ENCODE peak calls at places on chromosomes 7 and 10, in five cellular contexts. One of them, this sample, is unnamed.

GRCh38 chr10:16856567-16856966 is 39.3 kb upstream of the RSU1 start:
- DNase-seq in GM12892: no peak
- DNase-seq in neural progenitor cell: peak; percentile 9
- DNase-seq in M059J: peak; percentile 21
- DNase-seq in kidney: no peak
- DNase-seq in this sample: no peak

GRCh38 chr10:112471878-112472487 is 25.0 kb downstream of the VTI1A start:
- DNase-seq in GM12892: peak; percentile 5
- DNase-seq in neural progenitor cell: peak; percentile 49
- DNase-seq in M059J: peak; percentile 58
- DNase-seq in kidney: no peak
- DNase-seq in this sample: peak; percentile 64

GRCh38 chr10:123135415-123136141 is at the start of gene HMX3:
- DNase-seq in GM12892: peak; percentile 73
- DNase-seq in neural progenitor cell: peak; percentile 93
- DNase-seq in M059J: peak; percentile 25
- DNase-seq in kidney: no peak
- DNase-seq in this sample: no peak

GRCh38 chr7:2405201-2405600 is 1.8 kb downstream of the CHST12 start:
- DNase-seq in GM12892: no peak
- DNase-seq in neural progenitor cell: no peak
- DNase-seq in M059J: no peak
- DNase-seq in kidney: no peak
- DNase-seq in this sample: no peak

GRCh38 chr7:32868116-32868515 is 23.4 kb downstream of the KBTBD2 start:
- DNase-seq in GM12892: no peak
- DNase-seq in neural progenitor cell: no peak
- DNase-seq in M059J: no peak
- DNase-seq in kidney: no peak
- DNase-seq in this sample: no peak

GRCh38 chr10:122464575-122464974 is 3.2 kb downstream of the HTRA1 start:
- DNase-seq in GM12892: no peak
- DNase-seq in neural progenitor cell: no peak
- DNase-seq in M059J: no peak
- DNase-seq in kidney: no peak
- DNase-seq in this sample: no peak

GRCh38 chr10:88931548-88931947 is 21.0 kb downstream of the ACTA2 start:
- DNase-seq in GM12892: no peak
- DNase-seq in neural progenitor cell: no peak
- DNase-seq in M059J: no peak
- DNase-seq in kidney: no peak
- DNase-seq in this sample: no peak

GRCh38 chr7:123652406-123652805 is 3.3 kb upstream of the LMOD2 start:
- DNase-seq in GM12892: no peak
- DNase-seq in neural progenitor cell: no peak
- DNase-seq in M059J: no peak
- DNase-seq in kidney: no peak
- DNase-seq in this sample: no peak

GRCh38 chr7:149816267-149816751 is 21.9 kb upstream of the ZNF862 start:
- DNase-seq in GM12892: no peak
- DNase-seq in neural progenitor cell: no peak
- DNase-seq in M059J: no peak
- DNase-seq in kidney: peak; percentile 65
- DNase-seq in this sample: no peak

GRCh38 chr7:139772115-139772514 is 5.7 kb downstream of the HIPK2 start:
- DNase-seq in GM12892: no peak
- DNase-seq in neural progenitor cell: no peak
- DNase-seq in M059J: no peak
- DNase-seq in kidney: no peak
- DNase-seq in this sample: peak; percentile 54

GRCh38 chr7:123415625-123416024 is 118.8 kb downstream of the IQUB start:
- DNase-seq in GM12892: no peak
- DNase-seq in neural progenitor cell: no peak
- DNase-seq in M059J: no peak
- DNase-seq in kidney: no peak
- DNase-seq in this sample: no peak

GRCh38 chr10:48652344-48652743 is 32.3 kb upstream of the WDFY4 start:
- DNase-seq in GM12892: no peak
- DNase-seq in neural progenitor cell: no peak
- DNase-seq in M059J: no peak
- DNase-seq in kidney: no peak
- DNase-seq in this sample: no peak

GRCh38 chr7:69199048-69199447 is 399.2 kb upstream of the AUTS2 start:
- DNase-seq in GM12892: no peak
- DNase-seq in neural progenitor cell: no peak
- DNase-seq in M059J: no peak
- DNase-seq in kidney: no peak
- DNase-seq in this sample: no peak

GRCh38 chr10:3806603-3807002 is 21.6 kb upstream of the KLF6 start:
- DNase-seq in GM12892: no peak
- DNase-seq in neural progenitor cell: no peak
- DNase-seq in M059J: peak; percentile 82
- DNase-seq in kidney: no peak
- DNase-seq in this sample: peak; percentile 39

GRCh38 chr7:20270371-20270770 is 53.2 kb upstream of the MACC1 start:
- DNase-seq in GM12892: no peak
- DNase-seq in neural progenitor cell: no peak
- DNase-seq in M059J: no peak
- DNase-seq in kidney: no peak
- DNase-seq in this sample: no peak

GRCh38 chr10:77594171-77594783 is 43.3 kb downstream of the KCNMA1 start:
- DNase-seq in GM12892: no peak
- DNase-seq in neural progenitor cell: no peak
- DNase-seq in M059J: no peak
- DNase-seq in kidney: peak; percentile 6
- DNase-seq in this sample: no peak

GRCh38 chr10:48958598-48959200 is 19.1 kb upstream of the LRRC18 start:
- DNase-seq in GM12892: no peak
- DNase-seq in neural progenitor cell: no peak
- DNase-seq in M059J: no peak
- DNase-seq in kidney: no peak
- DNase-seq in this sample: no peak

GRCh38 chr10:50653142-50653541 is 29.4 kb upstream of the SGMS1 start:
- DNase-seq in GM12892: no peak
- DNase-seq in neural progenitor cell: no peak
- DNase-seq in M059J: peak; percentile 27
- DNase-seq in kidney: no peak
- DNase-seq in this sample: peak; percentile 31

GRCh38 chr7:90945104-90945752 is 319.0 kb upstream of the FZD1 start:
- DNase-seq in GM12892: no peak
- DNase-seq in neural progenitor cell: no peak
- DNase-seq in M059J: peak; percentile 6
- DNase-seq in kidney: no peak
- DNase-seq in this sample: peak; percentile 6

GRCh38 chr10:130359711-130360110 is 223.5 kb downstream of the GLRX3 start:
- DNase-seq in GM12892: no peak
- DNase-seq in neural progenitor cell: no peak
- DNase-seq in M059J: no peak
- DNase-seq in kidney: no peak
- DNase-seq in this sample: no peak

GRCh38 chr7:155263522-155264197 is 34.0 kb upstream of the INSIG1 start:
- DNase-seq in GM12892: no peak
- DNase-seq in neural progenitor cell: no peak
- DNase-seq in M059J: no peak
- DNase-seq in kidney: no peak
- DNase-seq in this sample: no peak

GRCh38 chr7:27793780-27794179 is 53.8 kb downstream of the TAX1BP1 start:
- DNase-seq in GM12892: no peak
- DNase-seq in neural progenitor cell: no peak
- DNase-seq in M059J: peak; percentile 52
- DNase-seq in kidney: no peak
- DNase-seq in this sample: peak; percentile 25